ENCODE peak calls at places on chromosomes 1 and 21, in five cellular contexts. S is tibial artery, H is heart right ventricle, X is right atrium auricular region, D is upper lobe of left lung. Q is an unnamed sample. For H3K9me3, the result is how much of the 10 kb centered on the place peaks cover.

GRCh38 chr1:91876751-91877573 is 9.0 kb downstream of the TGFBR3 start:
- DNase-seq in S (no peak), H (no peak), X (no peak), D (no peak), Q (no peak)

GRCh38 chr1:36115200-36115669 is 9.8 kb downstream of the COL8A2 start:
- DNase-seq in S (peak), H (no peak), X (no peak), D (peak), Q (no peak)

GRCh38 chr1:3895279-3895950 is 4.7 kb downstream of the C1orf174 start:
- DNase-seq in S (no peak), H (no peak), X (no peak), D (no peak), Q (no peak)

GRCh38 chr1:174352883-174353608 is 94.7 kb upstream of the GPR52 start:
- DNase-seq in S (no peak), H (no peak), X (no peak), D (no peak), Q (no peak)

GRCh38 chr1:20380616-20381035 is 90.0 kb downstream of the VWA5B1 start:
- DNase-seq in S (no peak), H (no peak), X (no peak), D (no peak), Q (no peak)

GRCh38 chr21:28738305-28738704 is 254.4 kb downstream of the LTN1 start:
- DNase-seq in S (no peak), H (no peak), X (no peak), D (no peak), Q (no peak)

GRCh38 chr1:167416506-167416905 is 101.8 kb downstream of the CD247 start:
- DNase-seq in S (no peak), H (no peak), X (no peak), D (no peak), Q (no peak)

GRCh38 chr1:201088901-201089525 is 23.2 kb downstream of the CACNA1S start:
- DNase-seq in S (no peak), H (no peak), X (no peak), D (peak), Q (no peak)

GRCh38 chr1:58885998-58886397 is 102.2 kb upstream of the JUN start:
- DNase-seq in S (peak), H (peak), X (no peak), D (no peak), Q (no peak)

GRCh38 chr1:183246436-183246835 is 60.4 kb downstream of the LAMC2 start:
- DNase-seq in S (no peak), H (no peak), X (no peak), D (no peak), Q (no peak)

GRCh38 chr1:24119859-24120756 is 8.2 kb upstream of the MYOM3 start:
- DNase-seq in S (no peak), H (peak), X (no peak), D (no peak), Q (no peak)

GRCh38 chr1:226083303-226084101 is 21.0 kb downstream of the H3-3A start:
- DNase-seq in S (peak), H (peak), X (peak), D (peak), Q (peak)

GRCh38 chr1:155968670-155969069 is 9.7 kb downstream of the ARHGEF2 start:
- DNase-seq in S (no peak), H (peak), X (no peak), D (no peak), Q (no peak)

GRCh38 chr1:183287191-183287675 is 101.2 kb downstream of the LAMC2 start:
- DNase-seq in S (no peak), H (peak), X (peak), D (no peak), Q (no peak)

DNA sequence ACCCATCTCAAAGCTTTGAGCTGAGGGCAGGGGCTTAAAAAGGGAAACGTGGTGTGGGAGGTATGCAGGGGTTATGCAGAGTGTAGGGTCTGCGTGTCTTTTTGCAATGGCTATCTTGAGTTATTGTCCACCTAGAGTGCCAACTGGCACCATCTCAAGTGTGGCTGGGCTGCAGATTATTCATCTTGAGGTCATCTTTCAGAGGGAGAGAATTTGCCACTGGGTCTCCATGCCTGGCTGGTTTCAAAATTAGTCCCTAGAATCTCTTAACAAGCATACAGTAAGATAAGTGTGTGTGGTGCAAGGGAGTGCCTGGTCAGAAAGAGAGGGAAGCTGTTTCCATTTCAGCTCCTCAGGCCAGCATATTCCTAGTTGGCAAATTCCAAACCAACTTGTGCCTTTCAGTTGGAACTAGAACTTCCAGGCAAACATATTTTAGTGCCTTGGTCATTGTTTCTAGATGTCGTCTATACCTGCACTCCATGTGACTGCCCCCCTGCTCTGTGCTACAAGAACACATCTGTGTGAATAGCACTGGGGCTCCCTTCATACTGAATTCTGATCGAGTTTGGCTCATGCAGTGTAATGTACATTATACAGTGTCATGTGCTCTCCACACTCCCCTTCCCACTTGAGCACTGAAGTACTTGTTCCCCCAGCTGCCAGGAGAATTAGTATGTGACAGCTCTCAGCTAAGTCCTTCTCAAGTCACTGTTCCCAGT is 5.0 kb upstream of the OR2T8 start:
- DNase-seq in S (no peak), H (no peak), X (no peak), D (no peak), Q (no peak)
- H3K9me3 ChIP-seq in S (under half), H (under half), X (under half), D (under half), Q (under half)

GRCh38 chr21:44376606-44377005 is 23.2 kb downstream of the TRPM2 start:
- DNase-seq in S (no peak), H (no peak), X (no peak), D (no peak), Q (no peak)
- H3K9me3 ChIP-seq in S (under half), H (under half), X (under half), D (under half), Q (under half)

GRCh38 chr1:232132572-232132971 is 497.4 kb downstream of the SIPA1L2 start:
- DNase-seq in S (no peak), H (no peak), X (no peak), D (no peak), Q (no peak)

GRCh38 chr1:232131715-232132391 is 498.1 kb downstream of the SIPA1L2 start:
- DNase-seq in S (no peak), H (no peak), X (no peak), D (no peak), Q (no peak)

GRCh38 chr1:232127190-232127589 is 500.6 kb downstream of the DISC1 start:
- DNase-seq in S (no peak), H (no peak), X (no peak), D (no peak), Q (no peak)

GRCh38 chr1:232134365-232134764 is 495.6 kb downstream of the SIPA1L2 start:
- DNase-seq in S (no peak), H (no peak), X (no peak), D (no peak), Q (no peak)

GRCh38 chr1:232130815-232131474 is 499.0 kb downstream of the SIPA1L2 start:
- DNase-seq in S (no peak), H (no peak), X (no peak), D (no peak), Q (no peak)
- H3K9me3 ChIP-seq in S (under half), H (under half), X (under half), D (under half), Q (under half)

DNA sequence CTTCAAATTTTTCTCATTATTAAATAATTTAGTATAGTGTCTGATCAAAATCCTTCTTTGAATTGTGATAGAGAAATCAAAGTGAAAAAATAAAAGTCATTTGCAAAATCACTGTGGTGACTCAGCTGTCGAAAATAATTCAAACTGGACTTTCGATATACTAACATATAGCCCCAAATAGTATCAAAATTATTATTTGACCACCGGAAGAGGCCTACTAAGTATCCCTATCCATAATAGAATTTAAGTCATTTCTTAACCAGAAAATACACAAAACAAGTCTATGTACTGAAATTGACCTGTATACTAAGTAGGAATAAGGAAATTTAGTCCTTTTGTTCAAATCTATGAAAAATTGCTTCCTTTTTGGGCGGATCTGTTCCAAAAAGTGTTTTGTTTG is 180.7 kb downstream of the MRPL39 start:
- DNase-seq in S (no peak), H (no peak), X (no peak), D (no peak), Q (no peak)
- H3K9me3 ChIP-seq in S (under half), H (under half), X (under half), D (under half), Q (under half)

GRCh38 chr1:29719253-29719652 is 482.9 kb downstream of the PTPRU start:
- DNase-seq in S (no peak), H (no peak), X (no peak), D (no peak), Q (no peak)
- H3K9me3 ChIP-seq in S (under half), H (under half), X (under half), D (under half), Q (under half)

DNA sequence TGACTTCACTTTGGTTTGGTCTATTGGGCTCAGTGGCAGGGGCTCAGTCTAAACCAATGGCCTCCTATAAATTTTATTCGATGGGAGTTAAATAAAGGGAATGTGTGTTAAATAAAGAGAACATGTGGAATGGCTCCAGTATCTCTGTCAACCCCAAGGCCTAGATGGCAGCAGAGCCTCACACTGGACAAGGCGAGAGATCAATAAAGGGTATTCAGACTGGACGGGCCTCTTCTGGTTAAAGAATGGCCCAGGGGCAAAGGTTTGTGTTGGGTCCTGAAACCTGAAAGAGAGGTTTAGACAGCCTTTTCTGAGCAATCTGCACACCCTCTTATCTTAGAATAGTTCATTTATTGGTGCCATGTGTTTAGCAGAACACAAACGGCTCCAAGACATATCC is 34.7 kb downstream of the SH3BP5L start:
- DNase-seq in S (no peak), H (no peak), X (no peak), D (no peak), Q (no peak)
- H3K9me3 ChIP-seq in S (under half), H (under half), X (under half), D (under half), Q (under half)

Q was measured in T-helper 17 cell.